ENCODE peak calls at places on chromosomes 1 and 21, in seven cellular contexts. U is CD8-positive, alpha-beta memory T cell; B is Right ventricle myocardium inferior; R is nucleus accumbens; O is stimulated activated CD4-positive, alpha-beta T cell treated with anti-CD3 and anti-CD28 coated beads, Interleukin-4, amount 100 ng/mL, for 48 hours; Q is effector CD4-positive, alpha-beta T cell; D is T-cell. W is an unnamed sample.

GRCh38 chr1:191892716-191893115 is 265.5 kb upstream of the RGS18 start:
- DNase-seq in U (no peak), B (no peak), R (no peak), O (no peak), Q (no peak), D (no peak), W (no peak)

GRCh38 chr1:213244664-213245091 is 193.6 kb downstream of the RPS6KC1 start:
- DNase-seq in U (no peak), B (no peak), R (no peak), O (peak; percentile 5), Q (no peak), D (peak; percentile 10), W (no peak)

GRCh38 chr1:159828916-159829634 is 2.4 kb downstream of the SLAMF8 start:
- DNase-seq in U (no peak), B (peak; percentile 77), R (peak; percentile 7), O (no peak), Q (no peak), D (peak; percentile 23), W (no peak)

GRCh38 chr1:206551985-206552325 is 44.6 kb downstream of the RASSF5 start:
- DNase-seq in U (peak; percentile 71), B (no peak), R (no peak), O (peak; percentile 57), Q (peak; percentile 73), D (peak; percentile 86), W (no peak)

GRCh38 chr1:37741130-37741529 is 23.8 kb downstream of the EPHA10 start:
- DNase-seq in U (no peak), B (no peak), R (no peak), O (no peak), Q (no peak), D (no peak), W (no peak)

GRCh38 chr1:7152655-7153054 is 367.4 kb downstream of the CAMTA1 start:
- DNase-seq in U (no peak), B (no peak), R (no peak), O (no peak), Q (no peak), D (no peak), W (no peak)

GRCh38 chr21:32359719-32360260 is 33.0 kb downstream of the URB1 start:
- DNase-seq in U (no peak), B (no peak), R (no peak), O (no peak), Q (no peak), D (no peak), W (no peak)

GRCh38 chr1:166133276-166133841 is 33.4 kb downstream of the FAM78B start:
- DNase-seq in U (no peak), B (no peak), R (no peak), O (no peak), Q (no peak), D (no peak), W (no peak)

GRCh38 chr1:60870269-60870668 is 212.1 kb upstream of the NFIA start:
- DNase-seq in U (no peak), B (no peak), R (no peak), O (no peak), Q (no peak), D (no peak), W (no peak)

GRCh38 chr1:205664399-205665108 is 15.8 kb downstream of the SLC45A3 start:
- DNase-seq in U (no peak), B (no peak), R (no peak), O (no peak), Q (no peak), D (no peak), W (no peak)

GRCh38 chr21:41973861-41974751 is 20.3 kb upstream of the C2CD2 start:
- DNase-seq in U (no peak), B (no peak), R (no peak), O (no peak), Q (no peak), D (peak; percentile 12), W (no peak)

GRCh38 chr1:75765697-75766355 is 20.2 kb upstream of the RABGGTB start:
- DNase-seq in U (no peak), B (no peak), R (no peak), O (no peak), Q (no peak), D (no peak), W (no peak)

GRCh38 chr1:52970149-52970548 is 43.1 kb downstream of the SCP2 start:
- DNase-seq in U (no peak), B (no peak), R (no peak), O (no peak), Q (no peak), D (no peak), W (no peak)

GRCh38 chr21:35138665-35139381 is 89.7 kb upstream of the RUNX1 start:
- DNase-seq in U (peak; percentile 11), B (peak; percentile 49), R (no peak), O (peak; percentile 60), Q (peak; percentile 6), D (peak; percentile 48), W (no peak)

GRCh38 chr21:42724226-42724920 is 71.0 kb downstream of the PDE9A start:
- DNase-seq in U (no peak), B (no peak), R (no peak), O (no peak), Q (no peak), D (no peak), W (no peak)

GRCh38 chr1:106998431-106999002 is 58.0 kb upstream of the PRMT6 start:
- DNase-seq in U (no peak), B (no peak), R (no peak), O (no peak), Q (no peak), D (no peak), W (no peak)

GRCh38 chr1:78090734-78091133 is 45.0 kb downstream of the GIPC2 start:
- DNase-seq in U (no peak), B (no peak), R (no peak), O (no peak), Q (no peak), D (no peak), W (no peak)

GRCh38 chr21:44550807-44551206 is 498 bp downstream of the KRTAP10-2 start:
- DNase-seq in U (no peak), B (no peak), R (no peak), O (no peak), Q (no peak), D (no peak), W (no peak)

GRCh38 chr1:202615501-202616354 is 94.5 kb downstream of the SYT2 start:
- DNase-seq in U (no peak), B (no peak), R (no peak), O (no peak), Q (no peak), D (peak; percentile 22), W (no peak)

GRCh38 chr1:230807029-230807428 is 59.8 kb downstream of the CAPN9 start:
- DNase-seq in U (no peak), B (peak; percentile 81), R (peak; percentile 93), O (no peak), Q (no peak), D (no peak), W (no peak)

GRCh38 chr21:43809853-43810504 is 20.6 kb downstream of the RRP1 start:
- DNase-seq in U (no peak), B (no peak), R (no peak), O (no peak), Q (no peak), D (no peak), W (no peak)

GRCh38 chr1:234987415-234988159 is 141.1 kb downstream of the TOMM20 start:
- DNase-seq in U (no peak), B (no peak), R (no peak), O (no peak), Q (no peak), D (no peak), W (no peak)

GRCh38 chr1:24704411-24705259 is 40.6 kb upstream of the CLIC4 start:
- DNase-seq in U (no peak), B (no peak), R (peak; percentile 55), O (no peak), Q (no peak), D (no peak), W (no peak)

GRCh38 chr1:203082571-203083462 is 3.0 kb downstream of the MYOG start:
- DNase-seq in U (no peak), B (no peak), R (no peak), O (no peak), Q (no peak), D (no peak), W (peak; percentile 7)

GRCh38 chr1:226967665-226968064 is 27.6 kb downstream of the COQ8A start:
- DNase-seq in U (no peak), B (peak; percentile 9), R (no peak), O (no peak), Q (no peak), D (no peak), W (no peak)

GRCh38 chr21:43936186-43936967 is 71.4 kb downstream of the AGPAT3 start:
- DNase-seq in U (no peak), B (no peak), R (no peak), O (no peak), Q (no peak), D (no peak), W (no peak)

W was measured in activated B cell treated with CpG ODN at 0.5 μM for 24 hours.